ENCODE peak calls at places on chromosomes 12 and 14, in six cellular contexts. L is cardiac muscle cell, G is GM12865, E is lower leg skin, J is astrocyte of the spinal cord, M is IMR-90. P is an unnamed sample.

GRCh38 chr14:94144765-94145164 is 15.4 kb upstream of the IFI27L2 start:
- DNase-seq in L (no peak), G (no peak), M (no peak), E (peak), J (no peak), P (no peak)

GRCh38 chr12:52356031-52356761 is 11.1 kb downstream of the KRT85 start:
- DNase-seq in E (peak), L (no peak), J (no peak), M (no peak), G (no peak), P (no peak)

GRCh38 chr12:71556881-71557280 is 106.8 kb downstream of the ZFC3H1 start:
- DNase-seq in J (peak), M (peak), G (no peak), L (no peak), E (no peak), P (no peak)

GRCh38 chr12:99020871-99021270 is 375.8 kb downstream of the APAF1 start:
- DNase-seq in J (no peak), G (no peak), E (no peak), M (no peak), L (no peak), P (no peak)

GRCh38 chr14:60722163-60722835 is 1.9 kb downstream of the SIX4 start:
- DNase-seq in M (peak), L (peak), G (peak), J (peak), E (peak), P (no peak)

GRCh38 chr12:132026061-132026795 is 76.5 kb downstream of the EP400 start:
- DNase-seq in L (no peak), G (no peak), E (no peak), J (no peak), M (no peak), P (no peak)

GRCh38 chr12:8687846-8688601 is 9.8 kb upstream of the RIMKLB start:
- DNase-seq in E (no peak), J (peak), L (peak), G (peak), M (peak), P (no peak)

GRCh38 chr12:69024413-69024812 is 91.4 kb upstream of the CPM start:
- DNase-seq in J (peak), M (no peak), L (no peak), G (no peak), E (peak), P (no peak)

GRCh38 chr12:31231611-31232360 is 94.2 kb downstream of the SINHCAF start:
- DNase-seq in G (no peak), M (no peak), E (no peak), L (no peak), J (no peak), P (no peak)

GRCh38 chr12:95412826-95413311 is 61.1 kb upstream of the METAP2 start:
- DNase-seq in L (no peak), J (peak), M (peak), E (no peak), G (no peak), P (no peak)

GRCh38 chr14:37601849-37602248 is 6.4 kb downstream of the TTC6 start:
- DNase-seq in E (no peak), J (no peak), M (no peak), L (no peak), G (no peak), P (no peak)

GRCh38 chr12:25266522-25266921 is 15.8 kb upstream of the KRAS start:
- DNase-seq in E (no peak), M (peak), G (no peak), L (peak), J (no peak), P (no peak)

GRCh38 chr14:102545461-102546265 is 36.1 kb upstream of the ANKRD9 start:
- DNase-seq in J (no peak), M (peak), L (no peak), G (no peak), E (no peak), P (no peak)

GRCh38 chr14:89309670-89310177 is 107.3 kb downstream of the FOXN3 start:
- DNase-seq in E (no peak), M (no peak), J (no peak), L (no peak), G (peak), P (no peak)

GRCh38 chr12:99393763-99394162 is 253.8 kb upstream of the GARIN6 start:
- DNase-seq in G (no peak), E (no peak), J (no peak), M (no peak), L (no peak), P (no peak)

GRCh38 chr14:80636071-80636470 is 305.5 kb downstream of the CEP128 start:
- DNase-seq in M (peak), J (no peak), G (peak), E (no peak), L (no peak), P (no peak)

GRCh38 chr14:20644520-20644919 is 3.0 kb upstream of the OR6S1 start:
- DNase-seq in L (no peak), J (no peak), E (no peak), G (no peak), M (no peak), P (no peak)

GRCh38 chr14:20642182-20642581 is 691 bp upstream of the OR6S1 start:
- DNase-seq in M (no peak), G (no peak), E (no peak), J (no peak), L (no peak), P (no peak)

GRCh38 chr14:20641591-20641990 is at the start of gene OR6S1:
- DNase-seq in G (no peak), M (no peak), J (no peak), L (no peak), E (no peak), P (no peak)
- H3K4me3 ChIP-seq in G (no peak), M (no peak), J (no peak), L (no peak), E (no peak), P (no peak)

GRCh38 chr12:64608901-64609542 is 1.3 kb upstream of the RASSF3 start:
- DNase-seq in L (peak), E (peak), J (peak), G (peak), M (peak), P (no peak)

GRCh38 chr12:64611430-64612286 is 1.4 kb downstream of the RASSF3 start:
- DNase-seq in L (peak), M (peak), G (peak), J (peak), E (peak), P (no peak)

GRCh38 chr12:64610092-64610659 is at the start of gene RASSF3:
- DNase-seq in J (peak), G (peak), M (peak), E (peak), L (peak), P (no peak)

GRCh38 chr12:64609543-64610091 is 678 bp upstream of the RASSF3 start:
- DNase-seq in G (no peak), E (no peak), L (peak), M (peak), J (peak), P (no peak)

GRCh38 chr12:64610660-64611429 is 550 bp downstream of the RASSF3 start:
- DNase-seq in L (peak), E (peak), J (peak), G (peak), M (peak), P (no peak)
- TF ChIP-seq CTCF in L (no peak), E (no peak), J (no peak), G (no peak), M (no peak), P (no peak)

GRCh38 chr14:99946652-99947489 is 118.4 kb upstream of the EVL start:
- DNase-seq in J (no peak), M (no peak), E (no peak), L (peak), G (peak), P (no peak)
- H3K4me3 ChIP-seq in J (no peak), M (no peak), E (no peak), L (peak), G (peak), P (no peak)

GRCh38 chr12:57522887-57523705 is 472 bp downstream of the MBD6 start:
- DNase-seq in G (peak), L (peak), M (peak), E (peak), J (peak), P (no peak)

GRCh38 chr12:57526477-57527126 is 4.0 kb downstream of the MBD6 start:
- DNase-seq in G (no peak), E (no peak), J (no peak), L (no peak), M (no peak), P (no peak)

GRCh38 chr12:57523706-57524614 is 1.3 kb downstream of the MBD6 start:
- DNase-seq in G (peak), J (no peak), L (no peak), E (peak), M (no peak), P (no peak)

GRCh38 chr12:57525615-57526383 is 3.2 kb downstream of the MBD6 start:
- DNase-seq in M (no peak), G (no peak), E (no peak), L (no peak), J (no peak), P (no peak)

GRCh38 chr12:57524814-57525614 is 2.4 kb downstream of the MBD6 start:
- DNase-seq in G (no peak), J (no peak), E (peak), L (no peak), M (no peak), P (no peak)
- TF ChIP-seq CTCF in G (no peak), J (no peak), E (no peak), L (no peak), M (no peak), P (no peak)

DNA sequence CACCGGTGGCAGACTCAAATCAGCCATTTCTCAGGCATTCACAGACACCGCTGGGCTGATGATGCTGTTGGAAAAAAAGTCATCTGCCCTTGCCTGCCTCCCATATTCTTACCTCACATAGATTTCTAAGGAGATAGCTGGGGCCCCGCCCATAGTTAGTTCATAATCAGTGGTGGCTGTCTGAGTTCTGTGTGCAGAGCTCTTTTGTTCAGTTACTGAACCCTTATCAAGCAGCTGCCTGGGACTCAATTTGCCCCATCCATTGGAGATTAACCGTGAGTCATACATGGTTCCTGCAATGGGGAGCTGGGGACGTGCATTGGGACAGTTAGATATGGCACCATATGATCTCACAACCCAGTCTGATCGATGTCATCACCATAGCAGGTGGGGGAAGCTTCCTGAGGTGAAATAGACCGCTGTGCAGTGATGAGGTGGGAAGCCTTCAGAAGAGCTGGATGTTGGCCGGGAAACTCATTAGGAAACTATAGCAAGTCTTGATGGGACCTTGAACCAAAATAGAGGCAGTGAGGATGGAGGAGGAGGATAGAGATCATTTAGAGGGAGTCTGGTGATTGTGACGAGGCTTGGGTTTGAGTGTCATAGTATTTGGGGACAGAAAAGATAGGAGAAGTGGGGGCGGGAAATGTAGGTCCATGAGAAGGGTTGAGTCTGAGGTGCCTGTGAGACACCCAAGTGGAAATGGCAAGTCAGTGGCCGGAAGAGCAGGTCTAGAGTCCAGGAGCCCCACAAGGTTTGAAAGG is 147.8 kb downstream of the GCH1 start:
- DNase-seq in L (no peak), J (no peak), E (no peak), M (no peak), G (no peak), P (no peak)
- H3K4me3 ChIP-seq in L (no peak), J (no peak), E (no peak), M (no peak), G (no peak), P (no peak)